ENCODE peak calls at places on chromosomes 6 and 20, in four cellular contexts. D is A549, W is K562, Q is HepG2. A is an unnamed sample.

GRCh38 chr6:79413562-79414002 is 123.6 kb downstream of the LCA5 start:
- DNase-seq in D (no peak), W (no peak), Q (no peak), A (no peak)

GRCh38 chr6:80541186-80541585 is 434.7 kb downstream of the BCKDHB start:
- DNase-seq in D (peak), W (no peak), Q (no peak), A (no peak)

GRCh38 chr6:143965503-143966171 is 42.4 kb downstream of the PLAGL1 start:
- DNase-seq in D (no peak), W (no peak), Q (no peak), A (no peak)

GRCh38 chr6:149196091-149196490 is 121.4 kb upstream of the TAB2 start:
- DNase-seq in D (no peak), W (no peak), Q (no peak), A (no peak)

GRCh38 chr6:10256113-10256690 is 158.7 kb downstream of the TFAP2A start:
- DNase-seq in D (no peak), W (peak), Q (no peak), A (no peak)

GRCh38 chr20:33653218-33653899 is 8.8 kb upstream of the C20orf144 start:
- DNase-seq in D (peak), W (peak), Q (peak), A (peak)

GRCh38 chr20:11880694-11881093 is 37.0 kb upstream of the BTBD3 start:
- DNase-seq in D (peak), W (no peak), Q (peak), A (no peak)

GRCh38 chr6:67300430-67301040 is 1334.5 kb upstream of the ADGRB3 start:
- DNase-seq in D (no peak), W (peak), Q (no peak), A (peak)

GRCh38 chr6:63352587-63353281 is 33.0 kb upstream of the LGSN start:
- DNase-seq in D (peak), W (no peak), Q (peak), A (no peak)

GRCh38 chr20:57654363-57654997 is 34.3 kb upstream of the ZBP1 start:
- DNase-seq in D (peak), W (peak), Q (peak), A (peak)

GRCh38 chr6:9039258-9039657 is 603.9 kb upstream of the SLC35B3 start:
- DNase-seq in D (peak), W (peak), Q (no peak), A (no peak)

GRCh38 chr6:148999501-148999900 is 252.7 kb downstream of the UST start:
- DNase-seq in D (peak), W (no peak), Q (no peak), A (no peak)

GRCh38 chr20:64119301-64119680 is 11.9 kb upstream of the NPBWR2 start:
- DNase-seq in D (peak), W (no peak), Q (no peak), A (no peak)

GRCh38 chr6:28682542-28682941 is 156.9 kb downstream of the GPX5 start:
- DNase-seq in D (no peak), W (peak), Q (no peak), A (no peak)

DNA sequence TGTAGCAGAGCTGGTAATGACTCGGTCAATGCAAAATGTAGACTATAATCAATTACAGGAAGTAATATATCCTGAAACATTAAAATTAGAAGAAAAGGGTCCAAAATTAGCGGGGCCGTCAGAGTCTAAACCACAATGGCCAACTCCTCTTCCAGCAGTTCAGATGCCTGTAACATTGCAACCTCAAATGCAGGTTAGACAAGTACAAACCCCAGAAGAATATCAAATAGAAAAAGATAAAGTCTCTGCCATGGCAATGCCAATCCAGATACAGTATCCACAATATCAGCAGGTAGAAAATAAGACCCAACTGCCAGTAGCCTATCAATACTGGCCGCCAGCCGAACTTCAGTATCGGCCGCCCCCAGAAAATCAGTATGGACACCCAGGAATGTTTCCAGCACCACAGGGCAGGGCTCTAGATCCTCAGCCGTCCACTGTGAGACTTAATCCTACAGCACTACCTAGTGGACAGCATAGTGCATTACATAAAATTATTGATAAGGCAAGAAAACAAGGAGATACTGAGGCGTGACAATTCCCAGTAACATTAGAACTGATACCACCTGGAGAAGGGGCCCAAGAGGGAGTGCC is 158.4 kb downstream of the GPX5 start:
- DNase-seq in D (peak), W (peak), Q (peak), A (peak)
- TF ChIP-seq NR3C1 in D (no peak), W (no peak), Q (no peak), A (no peak)

DNA sequence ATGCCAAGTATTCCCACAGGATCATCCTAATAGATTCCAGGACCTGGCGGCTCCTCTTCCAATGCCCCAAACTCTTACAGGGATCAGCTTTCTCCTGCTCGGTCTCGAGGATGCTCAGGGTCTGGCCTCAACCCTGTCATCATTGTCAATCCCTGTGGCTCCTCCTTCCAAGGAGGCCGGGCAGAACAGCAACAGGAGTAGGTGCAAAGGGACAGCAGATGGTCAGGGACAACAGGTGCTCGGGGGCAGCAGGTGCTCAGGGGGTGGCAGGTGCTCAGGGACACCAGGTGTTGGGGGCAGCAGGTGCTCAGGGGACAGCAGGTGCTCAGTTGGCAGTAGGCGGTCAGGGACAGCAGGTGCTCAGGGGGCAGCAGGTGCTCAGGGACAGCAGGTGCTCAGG is 84.8 kb downstream of the TTLL2 start:
- DNase-seq in D (no peak), W (no peak), Q (no peak), A (no peak)
- TF ChIP-seq NR3C1 in D (no peak), W (no peak), Q (no peak), A (no peak)

DNA sequence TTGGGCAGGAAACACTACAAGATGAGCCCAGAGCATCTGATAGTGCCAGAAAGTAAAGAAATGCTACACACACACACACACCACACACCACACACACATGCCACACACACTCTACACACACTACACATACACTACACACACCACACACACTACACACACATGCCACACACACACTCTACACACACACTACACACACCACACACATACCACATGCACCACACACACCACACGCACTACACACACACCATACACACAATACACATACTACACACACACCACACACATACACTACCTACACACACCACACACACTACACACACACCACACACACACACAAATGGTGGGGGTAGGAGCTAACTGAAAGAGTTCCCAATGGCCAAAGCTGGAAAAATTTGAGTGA is 3.6 kb upstream of the TMEM74B start:
- DNase-seq in D (no peak), W (no peak), Q (no peak), A (no peak)
- TF ChIP-seq NR3C1 in D (no peak), W (no peak), Q (no peak), A (no peak)

DNA sequence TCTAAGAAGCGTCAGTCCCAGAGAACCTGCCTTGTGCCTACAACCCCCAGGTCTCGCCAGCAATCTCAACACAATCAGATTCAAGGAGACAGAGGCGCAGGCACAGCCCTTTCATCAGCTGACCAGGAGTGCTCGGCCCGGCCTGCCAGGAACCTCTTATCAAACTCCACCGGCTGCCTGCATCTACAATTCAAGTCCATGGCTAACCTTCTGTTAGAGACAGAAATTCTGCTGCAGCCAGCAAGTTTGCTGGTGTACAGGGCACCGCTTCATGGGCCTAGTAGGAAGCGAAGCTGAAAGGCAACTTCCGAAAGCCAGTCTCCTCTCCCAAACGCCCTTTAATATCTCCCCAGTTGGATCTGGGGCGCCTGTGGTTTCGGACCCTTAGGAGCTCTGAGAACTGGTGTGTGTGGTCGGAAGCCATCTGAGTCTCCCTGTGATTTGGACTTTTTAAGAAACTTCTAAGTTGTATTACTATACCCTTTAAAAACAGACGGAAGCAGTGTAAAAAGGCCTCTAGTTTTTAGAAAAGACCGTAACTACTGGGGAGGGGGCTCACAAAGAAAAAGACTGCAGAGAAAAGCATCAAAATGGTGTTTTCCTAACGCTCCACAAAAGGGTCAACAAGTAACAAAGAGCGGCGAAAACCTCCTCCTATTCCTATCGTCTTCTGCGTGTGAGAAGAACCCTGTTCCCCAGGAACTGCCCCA is 1.7 kb downstream of the EZR start:
- DNase-seq in D (peak), W (peak), Q (peak), A (peak)
- TF ChIP-seq NR3C1 in D (no peak), W (no peak), Q (no peak), A (no peak)

GRCh38 chr6:135675862-135676261 is 175.6 kb upstream of the PDE7B start:
- DNase-seq in D (peak), W (peak), Q (peak), A (peak)

GRCh38 chr6:135673671-135674309 is 176.2 kb upstream of the AHI1 start:
- DNase-seq in D (no peak), W (no peak), Q (no peak), A (no peak)

GRCh38 chr6:135675026-135675425 is 176.5 kb upstream of the PDE7B start:
- DNase-seq in D (no peak), W (no peak), Q (no peak), A (no peak)

GRCh38 chr6:135667694-135668455 is 170.3 kb upstream of the AHI1 start:
- DNase-seq in D (peak), W (no peak), Q (no peak), A (peak)

DNA sequence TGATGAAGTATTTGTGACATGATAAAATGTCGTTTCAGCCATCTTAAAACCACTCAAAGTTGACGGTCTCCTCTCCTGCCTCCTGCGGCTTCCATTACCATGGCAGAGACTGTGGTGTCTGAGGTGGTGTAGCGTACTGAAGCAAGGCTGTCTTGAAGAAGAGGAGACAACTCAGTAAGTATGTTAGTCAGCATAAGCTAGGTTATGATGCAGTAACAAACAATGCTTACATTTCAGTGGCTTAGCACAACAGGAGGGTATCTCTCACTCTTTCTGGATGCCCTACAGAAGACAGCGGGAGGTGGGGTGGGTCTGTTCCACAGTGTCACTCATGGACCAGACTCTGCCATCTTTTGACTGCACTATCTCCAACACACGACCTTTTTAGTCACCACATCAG is 174.7 kb upstream of the AHI1 start:
- DNase-seq in D (no peak), W (no peak), Q (no peak), A (no peak)
- TF ChIP-seq NR3C1 in D (no peak), W (no peak), Q (no peak), A (no peak)

GRCh38 chr20:36284751-36285150 is 21.4 kb upstream of the DLGAP4 start:
- DNase-seq in D (no peak), W (no peak), Q (no peak), A (no peak)

GRCh38 chr20:36281785-36282380 is 24.3 kb upstream of the DLGAP4 start:
- DNase-seq in D (no peak), W (no peak), Q (no peak), A (no peak)

GRCh38 chr20:36285746-36286447 is 20.2 kb upstream of the DLGAP4 start:
- DNase-seq in D (no peak), W (no peak), Q (no peak), A (no peak)
- TF ChIP-seq NR3C1 in D (no peak), W (no peak), Q (no peak), A (no peak)

GRCh38 chr6:106674541-106675229 is 45.3 kb downstream of the QRSL1 start:
- DNase-seq in D (no peak), W (no peak), Q (no peak), A (no peak)
- TF ChIP-seq NR3C1 in D (no peak), W (no peak), Q (no peak), A (no peak)

DNA sequence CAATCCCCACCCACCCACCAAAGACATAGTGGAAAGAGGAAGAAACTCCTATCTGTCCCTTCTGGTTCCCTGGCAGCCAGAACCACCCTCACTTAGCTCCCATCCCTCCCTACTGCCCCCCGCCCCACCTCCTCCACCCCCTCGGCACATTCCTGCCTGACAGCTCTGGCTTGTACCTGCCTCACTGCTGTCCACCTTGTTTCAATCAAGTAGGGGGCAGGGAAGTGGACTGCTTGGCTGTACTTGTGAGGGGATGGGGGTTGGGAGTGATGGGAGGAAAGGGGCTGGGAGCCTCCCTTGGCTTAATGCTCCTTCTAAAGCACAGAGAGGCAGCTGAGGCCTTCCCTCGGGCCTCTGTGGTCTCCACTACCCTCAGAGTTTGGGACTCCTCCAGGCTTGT is 22.1 kb upstream of the ZNF76 start:
- DNase-seq in D (no peak), W (no peak), Q (no peak), A (no peak)
- TF ChIP-seq NR3C1 in D (no peak), W (no peak), Q (no peak), A (no peak)

GRCh38 chr6:151257984-151258445 is 18.2 kb downstream of the AKAP12 start:
- DNase-seq in D (no peak), W (no peak), Q (no peak), A (no peak)
- TF ChIP-seq NR3C1 in D (no peak), W (no peak), Q (no peak), A (no peak)

A was measured in WTC11.